ENCODE peak calls at places on chromosomes 16 and 17, in ten cellular contexts. Z, O, K, Y, I, D, J, R, M and P are unnamed samples.

GRCh38 chr17:15351925-15352324 is 10.5 kb upstream of the TEKT3 start:
- DNase-seq in Z (no peak), J (peak; percentile 25), M (no peak), R (peak; percentile 87), K (no peak), D (peak; percentile 24), I (no peak), O (no peak), Y (no peak), P (no peak)

GRCh38 chr17:28506763-28507487 is 777 bp downstream of the FOXN1 start:
- DNase-seq in D (no peak), Y (no peak), M (no peak), O (no peak), K (no peak), J (no peak), R (no peak), I (no peak), Z (no peak), P (no peak)

GRCh38 chr16:2447920-2448583 is 11.9 kb upstream of the TEDC2 start:
- DNase-seq in D (no peak), Z (no peak), O (no peak), I (no peak), M (no peak), R (peak; percentile 35), J (no peak), K (no peak), Y (no peak), P (no peak)

GRCh38 chr17:1562178-1562643 is 381 bp downstream of the PITPNA start:
- DNase-seq in M (peak; percentile 85), Y (no peak), Z (peak; percentile 27), K (no peak), O (no peak), R (peak; percentile 40), J (peak; percentile 57), I (peak; percentile 90), D (no peak), P (peak; percentile 59)

GRCh38 chr17:49444384-49444783 is 29.7 kb upstream of the PHB1 start:
- DNase-seq in K (no peak), M (no peak), O (no peak), D (no peak), Y (no peak), Z (no peak), I (peak; percentile 28), R (no peak), J (no peak), P (no peak)

GRCh38 chr17:33260638-33261037 is 32.5 kb downstream of the ASIC2 start:
- DNase-seq in J (peak; percentile 48), K (no peak), R (no peak), Y (no peak), M (no peak), Z (no peak), I (no peak), O (no peak), D (no peak), P (no peak)

GRCh38 chr16:78005881-78006280 is 16.5 kb upstream of the CLEC3A start:
- DNase-seq in O (no peak), D (no peak), R (no peak), K (no peak), I (no peak), J (no peak), Z (no peak), Y (peak; percentile 24), M (no peak), P (no peak)

GRCh38 chr16:31696968-31697743 is 169.5 kb downstream of the AHSP start:
- DNase-seq in I (no peak), O (no peak), Z (no peak), K (peak; percentile 72), Y (peak; percentile 27), D (no peak), J (no peak), R (peak; percentile 59), M (peak; percentile 76), P (no peak)

GRCh38 chr17:34872640-34873039 is 88.6 kb downstream of the CCT6B start:
- DNase-seq in O (no peak), J (no peak), I (no peak), Z (no peak), D (no peak), M (no peak), K (no peak), R (no peak), Y (no peak), P (no peak)

GRCh38 chr17:40349477-40350409 is 14.8 kb downstream of the GJD3 start:
- DNase-seq in O (no peak), J (no peak), K (peak; percentile 35), M (no peak), Z (no peak), D (no peak), Y (no peak), R (peak; percentile 63), I (no peak), P (peak; percentile 70)

GRCh38 chr16:19809121-19809635 is 75.5 kb downstream of the GPRC5B start:
- DNase-seq in J (no peak), Z (no peak), D (peak; percentile 69), I (no peak), R (peak; percentile 20), O (no peak), M (no peak), K (no peak), Y (no peak), P (no peak)

GRCh38 chr16:11597268-11597690 is 10.6 kb upstream of the LITAF start:
- DNase-seq in Z (no peak), Y (no peak), I (peak; percentile 80), J (no peak), R (no peak), M (no peak), K (no peak), D (peak; percentile 55), O (no peak), P (no peak)

GRCh38 chr17:29037739-29038465 is 5.0 kb upstream of the PIPOX start:
- DNase-seq in M (peak; percentile 69), I (no peak), K (no peak), O (no peak), J (no peak), Y (no peak), R (no peak), Z (no peak), D (no peak), P (no peak)

DNA sequence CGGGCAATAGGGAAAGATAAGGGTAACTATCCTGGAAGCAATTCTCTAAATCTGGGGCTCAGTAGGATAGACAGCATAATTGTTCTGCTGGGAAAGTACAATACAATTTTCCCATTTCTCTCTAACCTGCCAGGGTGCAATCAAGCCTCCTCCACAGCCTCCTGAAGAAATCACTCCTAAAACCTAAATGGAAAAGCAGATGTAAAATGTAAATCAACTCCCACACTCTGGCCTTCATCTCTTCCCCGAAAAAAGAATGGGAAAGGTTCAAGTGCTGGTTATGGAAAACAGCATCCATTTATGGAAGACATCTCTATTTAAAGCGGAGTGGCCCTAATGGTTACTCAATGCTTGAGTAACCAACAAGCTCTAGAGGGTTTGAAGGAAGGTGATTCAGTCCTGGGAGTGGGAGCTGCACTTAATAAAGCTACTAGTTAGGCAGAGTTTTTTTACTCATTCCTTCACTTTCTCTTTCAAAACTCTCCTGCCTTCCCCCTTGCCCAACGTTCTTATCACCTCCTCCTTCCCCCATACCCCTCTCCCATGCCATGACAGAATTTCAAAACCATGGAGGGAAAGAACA is 5.1 kb downstream of the MMD start:
- DNase-seq in O (no peak), Y (no peak), R (peak; percentile 84), Z (no peak), J (no peak), D (no peak), K (no peak), I (no peak), M (no peak), P (no peak)
- H3K27ac ChIP-seq in O (no peak overlapping the region), Y (no peak overlapping the region), R (peak overlapping the region; percentile 87), Z (no peak overlapping the region), J (no peak overlapping the region), D (no peak overlapping the region), K (no peak overlapping the region), I (no peak overlapping the region), M (no peak overlapping the region), P (peak overlapping the region; percentile 75)

DNA sequence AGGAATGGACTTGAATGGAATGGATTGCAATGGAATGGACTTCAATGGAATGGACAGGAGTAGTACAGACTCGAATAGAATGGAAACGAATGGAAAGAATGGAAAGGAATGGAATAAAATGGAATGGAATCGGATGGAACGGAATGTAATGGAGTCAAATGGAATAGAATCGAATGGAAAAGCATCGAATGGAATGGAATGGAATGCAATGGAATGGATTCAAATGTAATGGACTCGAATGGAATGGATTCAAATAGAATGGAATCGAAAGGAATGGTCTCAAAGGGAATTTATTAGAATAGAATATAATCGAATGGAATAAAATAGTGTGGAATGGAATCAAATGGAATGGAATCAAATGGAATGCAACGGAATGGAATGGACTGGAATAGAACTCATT is 484.9 kb upstream of the WSB1 start:
- DNase-seq in R (no peak), I (no peak), O (no peak), D (no peak), Z (no peak), J (no peak), K (no peak), Y (no peak), M (no peak), P (no peak)
- H3K9me3 ChIP-seq in R (peaks cover 5% of the 10 kb centered on the region), I (peaks cover 61% of the 10 kb centered on the region), O (peaks cover 29% of the 10 kb centered on the region), D (peaks cover 35% of the 10 kb centered on the region), Z (peaks cover 24% of the 10 kb centered on the region), J (peaks cover 24% of the 10 kb centered on the region), K (peaks cover 54% of the 10 kb centered on the region), Y (peaks cover 53% of the 10 kb centered on the region), M (peaks cover 9% of the 10 kb centered on the region), P (peaks cover 82% of the 10 kb centered on the region)

GRCh38 chr17:7029096-7029495 is 6.2 kb downstream of the BCL6B start:
- DNase-seq in K (no peak), I (no peak), O (no peak), Y (no peak), Z (no peak), J (no peak), D (no peak), M (no peak), R (no peak), P (no peak)
- H3K27ac ChIP-seq in K (no peak overlapping the region), I (peak overlapping the region; percentile 33), O (peak overlapping the region; percentile 44), Y (no peak overlapping the region), Z (no peak overlapping the region), J (no peak overlapping the region), D (no peak overlapping the region), M (no peak overlapping the region), R (no peak overlapping the region), P (peak overlapping the region; percentile 76)

DNA sequence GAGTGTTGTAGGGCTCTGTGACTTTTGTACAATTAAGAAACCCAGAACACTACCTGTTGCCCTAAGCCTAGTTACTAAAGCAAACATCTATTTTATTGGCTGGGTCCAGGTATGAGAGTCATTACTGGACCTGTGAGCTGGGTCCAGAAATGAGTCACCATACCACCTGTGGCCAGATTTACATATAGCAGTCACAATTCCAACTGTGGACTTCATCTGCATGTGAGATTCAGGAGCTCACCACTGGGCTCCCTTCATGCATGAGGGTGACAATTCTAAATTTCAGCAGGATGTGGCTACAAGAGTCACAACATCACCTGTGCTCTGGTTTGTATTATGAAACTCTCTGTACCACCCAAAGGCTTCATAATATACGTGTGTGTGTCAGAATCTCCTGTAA is 2038.0 kb downstream of the TP53TG3F start:
- DNase-seq in M (no peak), I (no peak), J (no peak), D (no peak), K (no peak), O (no peak), Y (no peak), Z (no peak), R (no peak), P (no peak)
- H3K9me3 ChIP-seq in M (no peaks in the 10 kb centered on the region), I (peaks cover 7% of the 10 kb centered on the region), J (peaks cover 2% of the 10 kb centered on the region), D (no peaks in the 10 kb centered on the region), K (peaks cover 61% of the 10 kb centered on the region), O (peaks cover 4% of the 10 kb centered on the region), Y (peaks cover 21% of the 10 kb centered on the region), Z (no peaks in the 10 kb centered on the region), R (no peaks in the 10 kb centered on the region), P (no peaks in the 10 kb centered on the region)